ENCODE peak calls at places on chromosomes 3 and 15, in six cellular contexts. Y is transverse colon, W is WERI-Rb-1, S is left ventricle myocardium inferior, G is BJ, X is OCI-LY7. E is an unnamed sample.

GRCh38 chr3:155497930-155498647 is 204.6 kb upstream of the STRIT1 start:
- DNase-seq in Y (no peak), W (no peak), S (no peak), G (peak), X (no peak), E (no peak)

GRCh38 chr15:57503911-57504598 is 87.6 kb upstream of the MYZAP start:
- DNase-seq in Y (no peak), W (no peak), S (no peak), G (no peak), X (no peak), E (no peak)

GRCh38 chr3:101065962-101066361 is 72.7 kb upstream of the ABI3BP start:
- DNase-seq in Y (no peak), W (no peak), S (no peak), G (peak), X (no peak), E (no peak)

GRCh38 chr3:21017115-21017852 is 733.7 kb downstream of the ZNF385D start:
- DNase-seq in Y (no peak), W (peak), S (no peak), G (no peak), X (no peak), E (peak)

GRCh38 chr3:65761890-65762605 is 276.7 kb downstream of the MAGI1 start:
- DNase-seq in Y (no peak), W (no peak), S (no peak), G (no peak), X (no peak), E (no peak)

GRCh38 chr3:131846296-131846924 is 188.4 kb downstream of the CPNE4 start:
- DNase-seq in Y (no peak), W (no peak), S (no peak), G (no peak), X (no peak), E (no peak)

GRCh38 chr3:63037116-63037515 is 161.9 kb upstream of the CADPS start:
- DNase-seq in Y (no peak), W (no peak), S (no peak), G (no peak), X (no peak), E (no peak)

GRCh38 chr3:88301273-88302002 is 151.7 kb downstream of the C3orf38 start:
- DNase-seq in Y (peak), W (no peak), S (no peak), G (no peak), X (no peak), E (no peak)

GRCh38 chr3:56491566-56491965 is 23.3 kb upstream of the ERC2 start:
- DNase-seq in Y (no peak), W (no peak), S (no peak), G (no peak), X (no peak), E (no peak)

GRCh38 chr3:120445654-120446053 is 5.1 kb downstream of the FSTL1 start:
- DNase-seq in Y (no peak), W (no peak), S (no peak), G (no peak), X (no peak), E (no peak)

GRCh38 chr15:40441012-40441735 is 421 bp downstream of the BAHD1 start:
- DNase-seq in Y (no peak), W (no peak), S (no peak), G (no peak), X (peak), E (no peak)

GRCh38 chr3:195769551-195769950 is 42.2 kb downstream of the MUC4 start:
- DNase-seq in Y (no peak), W (no peak), S (no peak), G (no peak), X (no peak), E (no peak)

GRCh38 chr3:49469037-49469875 is 811 bp upstream of the DAG1 start:
- DNase-seq in Y (peak), W (peak), S (peak), G (peak), X (no peak), E (no peak)

DNA sequence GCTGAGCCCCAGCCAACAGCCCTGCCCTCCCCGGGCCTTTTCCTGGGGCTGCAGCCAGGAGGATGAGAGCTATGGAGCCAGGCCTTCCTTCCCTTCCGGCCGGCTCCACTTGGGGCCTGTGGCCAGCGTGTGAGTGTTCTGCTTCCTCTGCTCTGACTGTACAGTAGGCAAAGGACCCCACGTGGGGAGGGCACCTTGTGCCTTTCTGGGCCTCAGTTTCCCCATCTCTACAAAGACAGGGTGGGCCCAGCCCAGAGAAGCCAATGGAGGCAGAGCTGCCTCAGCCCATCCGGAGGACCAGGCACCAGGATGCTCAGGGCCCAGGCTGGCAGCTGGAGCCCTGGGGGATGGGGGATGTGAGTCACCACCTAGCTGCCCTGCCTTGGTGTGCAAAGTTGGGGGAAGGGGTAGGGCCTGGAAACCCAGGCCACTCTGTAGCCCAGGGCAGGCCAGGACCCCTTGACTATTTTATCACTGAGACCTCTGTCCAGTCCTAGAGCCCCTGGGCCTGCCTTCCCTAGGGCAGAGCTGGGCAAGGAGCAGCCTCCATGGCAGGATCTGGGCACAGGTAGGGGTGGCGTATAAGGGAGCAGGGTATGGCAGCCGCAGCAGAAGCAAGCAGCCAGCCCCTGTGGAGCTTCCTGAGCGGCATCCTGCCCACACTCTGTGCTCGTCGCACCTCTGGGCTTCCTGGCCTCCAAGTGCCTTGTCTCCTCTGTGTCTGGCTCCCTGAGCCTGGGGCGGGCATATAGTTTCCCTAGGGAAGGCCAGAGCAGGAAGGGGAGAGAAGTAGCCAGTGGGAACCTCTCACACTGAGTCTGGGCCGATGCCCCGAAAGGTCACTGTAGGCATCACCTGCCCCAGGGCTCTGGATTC is 1.8 kb downstream of the PSTPIP1 start:
- DNase-seq in Y (no peak), W (no peak), S (peak), G (no peak), X (no peak), E (no peak)
- H3K4me3 ChIP-seq in Y (no peak), W (no peak), S (peak), G (no peak), X (no peak), E (no peak)

GRCh38 chr3:149245738-149246451 is 24.3 kb upstream of the CP start:
- DNase-seq in Y (no peak), W (no peak), S (no peak), G (peak), X (peak), E (no peak)

GRCh38 chr3:149252272-149252671 is 30.6 kb upstream of the CP start:
- DNase-seq in Y (no peak), W (no peak), S (no peak), G (no peak), X (peak), E (no peak)

GRCh38 chr3:149247025-149247710 is 25.5 kb upstream of the CP start:
- DNase-seq in Y (no peak), W (no peak), S (no peak), G (peak), X (peak), E (no peak)

GRCh38 chr3:149251186-149251585 is 29.6 kb upstream of the CP start:
- DNase-seq in Y (no peak), W (no peak), S (no peak), G (no peak), X (no peak), E (no peak)

GRCh38 chr3:149247929-149248691 is 26.5 kb upstream of the CP start:
- DNase-seq in Y (no peak), W (no peak), S (no peak), G (no peak), X (peak), E (no peak)
- H3K4me3 ChIP-seq in Y (no peak), W (no peak), S (no peak), G (no peak), X (peak), E (no peak)

GRCh38 chr3:25429441-25429907 is 1.4 kb downstream of the RARB start:
- DNase-seq in Y (no peak), W (no peak), S (no peak), G (no peak), X (no peak), E (no peak)

GRCh38 chr3:25432191-25432720 is 4.2 kb downstream of the RARB start:
- DNase-seq in Y (no peak), W (no peak), S (no peak), G (no peak), X (no peak), E (no peak)

GRCh38 chr3:25430942-25431570 is 3.0 kb downstream of the RARB start:
- DNase-seq in Y (no peak), W (no peak), S (no peak), G (no peak), X (no peak), E (no peak)

GRCh38 chr3:25428950-25429349 is 887 bp downstream of the RARB start:
- DNase-seq in Y (no peak), W (no peak), S (no peak), G (no peak), X (no peak), E (no peak)

GRCh38 chr3:25429960-25430941 is 2.2 kb downstream of the RARB start:
- DNase-seq in Y (no peak), W (no peak), S (no peak), G (no peak), X (no peak), E (no peak)
- H3K4me3 ChIP-seq in Y (no peak), W (no peak), S (peak), G (peak), X (no peak), E (no peak)

DNA sequence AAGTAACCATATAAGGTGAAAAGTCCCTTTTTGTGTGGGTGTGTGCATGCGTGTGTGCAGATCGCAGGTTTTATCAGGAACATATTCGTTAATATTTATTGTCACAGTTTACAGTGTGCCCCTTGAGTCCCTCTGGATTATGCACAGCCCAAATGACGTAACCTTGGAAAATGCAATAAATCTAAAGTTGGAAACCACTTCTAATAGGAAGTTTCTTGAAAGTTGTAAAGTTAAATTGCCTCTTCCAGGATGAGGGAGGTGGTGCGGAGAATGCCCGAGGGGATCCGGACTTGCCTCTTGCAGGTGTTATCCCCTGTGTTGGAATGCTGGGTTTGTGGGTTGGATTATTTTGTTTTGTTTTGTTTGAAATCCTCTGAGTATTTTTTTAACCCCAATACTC is 143.3 kb downstream of the CMSS1 start:
- DNase-seq in Y (no peak), W (no peak), S (no peak), G (no peak), X (no peak), E (no peak)
- H3K4me3 ChIP-seq in Y (no peak), W (no peak), S (no peak), G (no peak), X (no peak), E (no peak)

GRCh38 chr15:31400222-31400927 is 73.7 kb downstream of the KLF13 start:
- DNase-seq in Y (no peak), W (no peak), S (peak), G (no peak), X (no peak), E (no peak)

GRCh38 chr15:31397851-31398661 is 71.4 kb downstream of the KLF13 start:
- DNase-seq in Y (no peak), W (no peak), S (peak), G (no peak), X (no peak), E (no peak)

GRCh38 chr15:31398677-31399260 is 72.1 kb downstream of the KLF13 start:
- DNase-seq in Y (peak), W (no peak), S (peak), G (no peak), X (no peak), E (no peak)

GRCh38 chr15:31399544-31400171 is 73.0 kb downstream of the KLF13 start:
- DNase-seq in Y (no peak), W (no peak), S (peak), G (no peak), X (no peak), E (no peak)

DNA sequence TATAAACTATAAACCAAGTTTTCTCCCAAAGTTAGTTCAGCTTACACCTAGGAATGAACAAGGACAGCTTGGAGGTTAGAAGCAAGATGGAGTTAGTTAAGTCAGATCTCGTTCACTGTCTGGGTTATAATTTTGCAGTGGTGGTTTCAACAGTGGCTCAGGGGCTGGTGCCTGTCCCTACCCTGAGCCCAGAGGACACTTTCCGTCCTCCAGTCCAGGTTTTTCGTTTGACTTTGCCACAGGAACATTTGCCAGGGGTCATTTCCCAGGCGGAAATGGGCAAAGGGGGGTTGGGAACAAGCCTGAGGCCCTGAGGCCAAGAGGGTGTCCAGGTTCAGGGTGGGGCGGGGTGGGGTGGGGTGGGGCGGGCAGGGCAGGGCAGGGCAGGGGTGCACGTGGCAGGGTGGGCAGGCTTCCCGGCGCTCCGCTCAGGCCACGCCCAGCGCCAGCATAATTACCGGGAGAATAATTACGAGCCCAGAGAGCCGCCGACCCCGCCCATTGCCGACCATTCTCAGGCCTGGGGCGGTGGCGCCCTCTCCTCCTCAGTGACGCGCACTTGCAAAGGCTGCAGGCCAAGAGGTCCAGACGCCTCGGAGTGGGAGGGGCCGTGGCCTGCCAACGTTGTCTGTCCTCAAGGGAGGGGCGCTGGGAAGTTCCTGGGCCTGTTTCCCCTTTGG is 70.4 kb downstream of the KLF13 start:
- DNase-seq in Y (peak), W (no peak), S (peak), G (peak), X (peak), E (no peak)
- H3K4me3 ChIP-seq in Y (no peak), W (no peak), S (peak), G (no peak), X (no peak), E (no peak)

GRCh38 chr15:88324241-88325065 is 67.9 kb upstream of the NTRK3 start:
- DNase-seq in Y (no peak), W (no peak), S (no peak), G (no peak), X (no peak), E (no peak)

GRCh38 chr15:88326924-88327323 is 70.4 kb upstream of the NTRK3 start:
- DNase-seq in Y (no peak), W (no peak), S (no peak), G (no peak), X (no peak), E (no peak)

GRCh38 chr15:88323468-88323867 is 66.9 kb upstream of the NTRK3 start:
- DNase-seq in Y (no peak), W (no peak), S (no peak), G (no peak), X (no peak), E (no peak)
- H3K4me3 ChIP-seq in Y (no peak), W (no peak), S (no peak), G (no peak), X (no peak), E (no peak)

GRCh38 chr3:111385971-111386495 is 156.0 kb upstream of the CD96 start:
- DNase-seq in Y (no peak), W (no peak), S (no peak), G (no peak), X (no peak), E (no peak)
- H3K4me3 ChIP-seq in Y (no peak), W (no peak), S (no peak), G (no peak), X (no peak), E (no peak)

DNA sequence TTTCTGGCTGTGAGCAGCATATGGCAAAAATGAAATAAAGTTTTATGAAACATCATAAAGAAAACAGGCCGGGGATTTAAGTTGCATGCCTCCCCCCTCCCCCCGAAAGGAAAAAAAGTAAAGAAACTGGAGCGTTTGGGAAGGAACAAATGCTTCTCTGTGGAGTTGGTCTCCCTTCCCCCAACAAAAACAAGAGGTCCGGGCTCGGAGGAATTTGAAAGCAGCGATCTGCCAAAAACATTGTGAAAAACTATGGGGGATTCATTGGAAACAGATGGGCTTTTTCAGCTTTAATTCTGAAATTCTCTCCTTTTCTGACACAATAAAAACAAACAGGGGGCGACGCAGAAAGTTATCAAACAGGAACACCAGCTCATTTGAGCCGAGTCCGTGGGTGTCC is 17.0 kb downstream of the RGMA start:
- DNase-seq in Y (no peak), W (no peak), S (no peak), G (no peak), X (no peak), E (no peak)
- H3K4me3 ChIP-seq in Y (peak), W (peak), S (peak), G (peak), X (no peak), E (no peak)

E was measured in Jurkat, Clone E6-1.